ENCODE peak calls at places on chromosome 6, in eight cellular contexts. One of them, this sample, is unnamed.

GRCh38 chr6:43793875-43794242 is 23.8 kb downstream of the VEGFA start:
- DNase-seq in activated CD4-positive, alpha-beta T cell treated with anti-CD3 and anti-CD28 coated beads for 36 hours: no peak
- DNase-seq in hepatocyte: no peak
- DNase-seq in cardiac fibroblast: no peak
- DNase-seq in DMS 273 treated with DMSO at 0.1 percent for 48 hours: no peak
- DNase-seq in right cardiac atrium: peak; percentile 50
- DNase-seq in EH: no peak
- DNase-seq in ELF-1: no peak
- DNase-seq in this sample: no peak

GRCh38 chr6:87012035-87012434 is 74.7 kb downstream of the HTR1E start:
- DNase-seq in right cardiac atrium: no peak
- DNase-seq in EH: no peak
- DNase-seq in ELF-1: no peak
- DNase-seq in hepatocyte: no peak
- DNase-seq in cardiac fibroblast: no peak
- DNase-seq in DMS 273 treated with DMSO at 0.1 percent for 48 hours: no peak
- DNase-seq in activated CD4-positive, alpha-beta T cell treated with anti-CD3 and anti-CD28 coated beads for 36 hours: no peak
- DNase-seq in this sample: no peak

GRCh38 chr6:159692303-159693127 is 526 bp downstream of the SOD2 start:
- DNase-seq in hepatocyte: peak; percentile 67
- DNase-seq in activated CD4-positive, alpha-beta T cell treated with anti-CD3 and anti-CD28 coated beads for 36 hours: peak; percentile 81
- DNase-seq in right cardiac atrium: peak; percentile 78
- DNase-seq in DMS 273 treated with DMSO at 0.1 percent for 48 hours: no peak
- DNase-seq in cardiac fibroblast: peak; percentile 43
- DNase-seq in ELF-1: peak; percentile 54
- DNase-seq in EH: peak; percentile 50
- DNase-seq in this sample: no peak

GRCh38 chr6:109255946-109256628 is 126.2 kb downstream of the CD164 start:
- DNase-seq in activated CD4-positive, alpha-beta T cell treated with anti-CD3 and anti-CD28 coated beads for 36 hours: no peak
- DNase-seq in hepatocyte: no peak
- DNase-seq in cardiac fibroblast: peak; percentile 25
- DNase-seq in right cardiac atrium: no peak
- DNase-seq in DMS 273 treated with DMSO at 0.1 percent for 48 hours: no peak
- DNase-seq in ELF-1: no peak
- DNase-seq in EH: no peak
- DNase-seq in this sample: no peak

GRCh38 chr6:106163446-106163965 is 77.4 kb downstream of the PRDM1 start:
- DNase-seq in DMS 273 treated with DMSO at 0.1 percent for 48 hours: no peak
- DNase-seq in cardiac fibroblast: peak; percentile 79
- DNase-seq in EH: peak; percentile 89
- DNase-seq in right cardiac atrium: peak; percentile 59
- DNase-seq in hepatocyte: peak; percentile 28
- DNase-seq in ELF-1: peak; percentile 40
- DNase-seq in activated CD4-positive, alpha-beta T cell treated with anti-CD3 and anti-CD28 coated beads for 36 hours: peak; percentile 80
- DNase-seq in this sample: no peak

GRCh38 chr6:34359438-34360158 is 32.9 kb downstream of the NUDT3 start:
- DNase-seq in hepatocyte: no peak
- DNase-seq in ELF-1: no peak
- DNase-seq in cardiac fibroblast: no peak
- DNase-seq in EH: peak; percentile 61
- DNase-seq in right cardiac atrium: no peak
- DNase-seq in activated CD4-positive, alpha-beta T cell treated with anti-CD3 and anti-CD28 coated beads for 36 hours: no peak
- DNase-seq in DMS 273 treated with DMSO at 0.1 percent for 48 hours: peak; percentile 78
- DNase-seq in this sample: no peak

GRCh38 chr6:36765943-36766648 is 68.5 kb downstream of the RAB44 start:
- DNase-seq in hepatocyte: peak; percentile 93
- DNase-seq in cardiac fibroblast: peak; percentile 90
- DNase-seq in ELF-1: peak; percentile 81
- DNase-seq in DMS 273 treated with DMSO at 0.1 percent for 48 hours: peak; percentile 79
- DNase-seq in activated CD4-positive, alpha-beta T cell treated with anti-CD3 and anti-CD28 coated beads for 36 hours: peak; percentile 92
- DNase-seq in right cardiac atrium: peak; percentile 93
- DNase-seq in EH: peak; percentile 87
- DNase-seq in this sample: peak; percentile 74

GRCh38 chr6:42511803-42512422 is 51.9 kb upstream of the UBR2 start:
- DNase-seq in right cardiac atrium: no peak
- DNase-seq in EH: peak; percentile 29
- DNase-seq in cardiac fibroblast: peak; percentile 40
- DNase-seq in activated CD4-positive, alpha-beta T cell treated with anti-CD3 and anti-CD28 coated beads for 36 hours: no peak
- DNase-seq in DMS 273 treated with DMSO at 0.1 percent for 48 hours: no peak
- DNase-seq in hepatocyte: no peak
- DNase-seq in ELF-1: no peak
- DNase-seq in this sample: no peak

GRCh38 chr6:136547336-136547735 is 2.9 kb downstream of the MAP7 start:
- DNase-seq in ELF-1: no peak
- DNase-seq in right cardiac atrium: no peak
- DNase-seq in DMS 273 treated with DMSO at 0.1 percent for 48 hours: peak; percentile 39
- DNase-seq in EH: peak; percentile 26
- DNase-seq in cardiac fibroblast: peak; percentile 52
- DNase-seq in activated CD4-positive, alpha-beta T cell treated with anti-CD3 and anti-CD28 coated beads for 36 hours: no peak
- DNase-seq in hepatocyte: peak; percentile 56
- DNase-seq in this sample: peak; percentile 46

GRCh38 chr6:144630857-144631256 is 345.7 kb downstream of the UTRN start:
- DNase-seq in cardiac fibroblast: no peak
- DNase-seq in DMS 273 treated with DMSO at 0.1 percent for 48 hours: no peak
- DNase-seq in hepatocyte: no peak
- DNase-seq in EH: no peak
- DNase-seq in activated CD4-positive, alpha-beta T cell treated with anti-CD3 and anti-CD28 coated beads for 36 hours: no peak
- DNase-seq in right cardiac atrium: no peak
- DNase-seq in ELF-1: no peak
- DNase-seq in this sample: no peak

GRCh38 chr6:156601821-156602301 is 175.3 kb upstream of the ARID1B start:
- DNase-seq in right cardiac atrium: peak; percentile 75
- DNase-seq in cardiac fibroblast: no peak
- DNase-seq in ELF-1: no peak
- DNase-seq in hepatocyte: no peak
- DNase-seq in activated CD4-positive, alpha-beta T cell treated with anti-CD3 and anti-CD28 coated beads for 36 hours: no peak
- DNase-seq in EH: no peak
- DNase-seq in DMS 273 treated with DMSO at 0.1 percent for 48 hours: no peak
- DNase-seq in this sample: no peak

GRCh38 chr6:151482290-151482689 is 11.5 kb upstream of the CCDC170 start:
- DNase-seq in activated CD4-positive, alpha-beta T cell treated with anti-CD3 and anti-CD28 coated beads for 36 hours: no peak
- DNase-seq in EH: peak; percentile 59
- DNase-seq in right cardiac atrium: no peak
- DNase-seq in DMS 273 treated with DMSO at 0.1 percent for 48 hours: no peak
- DNase-seq in ELF-1: no peak
- DNase-seq in cardiac fibroblast: peak; percentile 57
- DNase-seq in hepatocyte: peak; percentile 6
- DNase-seq in this sample: no peak

GRCh38 chr6:89411269-89412070 is 603 bp downstream of the RRAGD start:
- DNase-seq in cardiac fibroblast: no peak
- DNase-seq in activated CD4-positive, alpha-beta T cell treated with anti-CD3 and anti-CD28 coated beads for 36 hours: peak; percentile 64
- DNase-seq in right cardiac atrium: peak; percentile 72
- DNase-seq in ELF-1: peak; percentile 56
- DNase-seq in EH: peak; percentile 8
- DNase-seq in hepatocyte: peak; percentile 54
- DNase-seq in DMS 273 treated with DMSO at 0.1 percent for 48 hours: no peak
- DNase-seq in this sample: peak; percentile 56

GRCh38 chr6:43718387-43719105 is 31.0 kb upstream of the MRPS18A start:
- DNase-seq in DMS 273 treated with DMSO at 0.1 percent for 48 hours: no peak
- DNase-seq in right cardiac atrium: no peak
- DNase-seq in cardiac fibroblast: no peak
- DNase-seq in ELF-1: no peak
- DNase-seq in activated CD4-positive, alpha-beta T cell treated with anti-CD3 and anti-CD28 coated beads for 36 hours: no peak
- DNase-seq in hepatocyte: peak; percentile 59
- DNase-seq in EH: no peak
- DNase-seq in this sample: peak; percentile 36

GRCh38 chr6:77072694-77073409 is 390.4 kb downstream of the HTR1B start:
- DNase-seq in DMS 273 treated with DMSO at 0.1 percent for 48 hours: no peak
- DNase-seq in activated CD4-positive, alpha-beta T cell treated with anti-CD3 and anti-CD28 coated beads for 36 hours: no peak
- DNase-seq in EH: no peak
- DNase-seq in right cardiac atrium: no peak
- DNase-seq in hepatocyte: no peak
- DNase-seq in ELF-1: no peak
- DNase-seq in cardiac fibroblast: no peak
- DNase-seq in this sample: no peak

GRCh38 chr6:3912366-3913076 is 63.3 kb downstream of the FAM50B start:
- DNase-seq in ELF-1: no peak
- DNase-seq in DMS 273 treated with DMSO at 0.1 percent for 48 hours: peak; percentile 51
- DNase-seq in right cardiac atrium: no peak
- DNase-seq in EH: no peak
- DNase-seq in activated CD4-positive, alpha-beta T cell treated with anti-CD3 and anti-CD28 coated beads for 36 hours: no peak
- DNase-seq in cardiac fibroblast: no peak
- DNase-seq in hepatocyte: no peak
- DNase-seq in this sample: no peak

GRCh38 chr6:1659816-1660215 is 50.1 kb downstream of the FOXC1 start:
- DNase-seq in EH: no peak
- DNase-seq in DMS 273 treated with DMSO at 0.1 percent for 48 hours: no peak
- DNase-seq in right cardiac atrium: no peak
- DNase-seq in activated CD4-positive, alpha-beta T cell treated with anti-CD3 and anti-CD28 coated beads for 36 hours: no peak
- DNase-seq in cardiac fibroblast: no peak
- DNase-seq in ELF-1: no peak
- DNase-seq in hepatocyte: no peak
- DNase-seq in this sample: no peak

GRCh38 chr6:44494011-44494501 is 106.5 kb downstream of the CDC5L start:
- DNase-seq in cardiac fibroblast: peak; percentile 62
- DNase-seq in hepatocyte: peak; percentile 63
- DNase-seq in activated CD4-positive, alpha-beta T cell treated with anti-CD3 and anti-CD28 coated beads for 36 hours: no peak
- DNase-seq in EH: peak; percentile 85
- DNase-seq in DMS 273 treated with DMSO at 0.1 percent for 48 hours: no peak
- DNase-seq in ELF-1: peak; percentile 28
- DNase-seq in right cardiac atrium: no peak
- DNase-seq in this sample: peak; percentile 46

GRCh38 chr6:108127826-108128225 is 38.0 kb upstream of the NR2E1 start:
- DNase-seq in hepatocyte: peak; percentile 71
- DNase-seq in right cardiac atrium: no peak
- DNase-seq in EH: peak; percentile 38
- DNase-seq in DMS 273 treated with DMSO at 0.1 percent for 48 hours: no peak
- DNase-seq in cardiac fibroblast: peak; percentile 10
- DNase-seq in ELF-1: no peak
- DNase-seq in activated CD4-positive, alpha-beta T cell treated with anti-CD3 and anti-CD28 coated beads for 36 hours: no peak
- DNase-seq in this sample: peak; percentile 60

GRCh38 chr6:152004036-152004566 is 196.6 kb downstream of the ESR1 start:
- DNase-seq in ELF-1: no peak
- DNase-seq in right cardiac atrium: no peak
- DNase-seq in DMS 273 treated with DMSO at 0.1 percent for 48 hours: no peak
- DNase-seq in hepatocyte: no peak
- DNase-seq in EH: peak; percentile 39
- DNase-seq in cardiac fibroblast: no peak
- DNase-seq in activated CD4-positive, alpha-beta T cell treated with anti-CD3 and anti-CD28 coated beads for 36 hours: no peak
- DNase-seq in this sample: no peak